ENCODE peak calls at places on chromosomes 16 and 17, in four cellular contexts. A is WTC11, K is GM10248, R is H9. P is an unnamed sample.

GRCh38 chr17:70552230-70552981 is 383.1 kb downstream of the KCNJ2 start:
- DNase-seq in R (peak), A (no peak), K (peak), P (no peak)

GRCh38 chr17:4043862-4044261 is 79.6 kb upstream of the ATP2A3 start:
- DNase-seq in A (no peak), R (no peak), K (no peak), P (no peak)

GRCh38 chr17:77609553-77610517 is 348.7 kb upstream of the TNRC6C start:
- DNase-seq in R (peak), A (no peak), K (peak), P (no peak)

GRCh38 chr16:3401719-3402397 is 843 bp downstream of the ZNF174 start:
- DNase-seq in R (peak), K (peak), A (peak), P (no peak)

GRCh38 chr16:67685388-67686112 is 18.9 kb downstream of the C16orf86 start:
- DNase-seq in R (no peak), A (no peak), K (peak), P (no peak)

GRCh38 chr17:66431910-66432309 is 129.5 kb downstream of the PRKCA start:
- DNase-seq in A (no peak), R (no peak), K (no peak), P (no peak)

GRCh38 chr17:82959242-82959930 is 119.6 kb upstream of the ZNF750 start:
- DNase-seq in R (peak), A (no peak), K (no peak), P (peak)

GRCh38 chr17:38707678-38708351 is 2.7 kb downstream of the MLLT6 start:
- DNase-seq in A (no peak), K (no peak), R (no peak), P (no peak)

GRCh38 chr17:4742629-4743028 is 2.9 kb upstream of the CXCL16 start:
- DNase-seq in A (no peak), R (no peak), K (no peak), P (no peak)

GRCh38 chr17:79057727-79058400 is 16.8 kb upstream of the ENGASE start:
- DNase-seq in K (peak), R (no peak), A (no peak), P (no peak)

GRCh38 chr17:63516910-63517824 is 6.0 kb upstream of the KCNH6 start:
- DNase-seq in K (no peak), R (no peak), A (no peak), P (no peak)

GRCh38 chr16:11133344-11133921 is 122.6 kb downstream of the SOCS1 start:
- DNase-seq in K (no peak), A (no peak), R (peak), P (no peak)

GRCh38 chr16:10754941-10755340 is 11.3 kb downstream of the NUBP1 start:
- DNase-seq in A (no peak), K (no peak), R (no peak), P (no peak)

GRCh38 chr16:84815446-84815845 is 4.3 kb upstream of the CRISPLD2 start:
- DNase-seq in R (no peak), A (no peak), K (no peak), P (no peak)

GRCh38 chr17:62062313-62062712 is 2.8 kb downstream of the MED13 start:
- DNase-seq in K (no peak), R (no peak), A (no peak), P (no peak)

GRCh38 chr17:72205357-72205756 is 84.5 kb downstream of the SOX9 start:
- DNase-seq in A (no peak), K (no peak), R (no peak), P (no peak)

GRCh38 chr16:68267612-68268405 is 3.5 kb downstream of the SLC7A6 start:
- DNase-seq in A (peak), K (no peak), R (peak), P (no peak)

GRCh38 chr16:3490911-3491629 is 4.2 kb downstream of the C16orf90 start:
- DNase-seq in A (peak), R (no peak), K (no peak), P (no peak)

GRCh38 chr16:85202051-85202601 is 89.9 kb upstream of the CIBAR2 start:
- DNase-seq in A (no peak), K (no peak), R (no peak), P (no peak)

GRCh38 chr16:22071352-22071923 is 20.9 kb upstream of the VWA3A start:
- DNase-seq in K (no peak), R (no peak), A (no peak), P (no peak)

GRCh38 chr17:34826332-34826731 is 134.9 kb downstream of the CCT6B start:
- DNase-seq in K (no peak), R (no peak), A (no peak), P (no peak)

GRCh38 chr17:44070455-44071197 is at the start of gene G6PC3:
- DNase-seq in R (peak), A (peak), K (peak), P (peak)

GRCh38 chr17:49514374-49514738 is 19.3 kb downstream of the NGFR start:
- DNase-seq in A (peak), K (no peak), R (peak), P (no peak)

GRCh38 chr16:684961-685696 is 995 bp upstream of the JMJD8 start:
- DNase-seq in R (no peak), A (no peak), K (no peak), P (no peak)

GRCh38 chr16:8885674-8886592 is 3.8 kb downstream of the LITAFD start:
- DNase-seq in A (no peak), R (no peak), K (no peak), P (no peak)

GRCh38 chr17:82424001-82424862 is 5.8 kb upstream of the OGFOD3 start:
- DNase-seq in R (peak), A (peak), K (peak), P (no peak)

GRCh38 chr17:77973953-77974352 is 15.4 kb downstream of the TNRC6C start:
- DNase-seq in K (no peak), A (no peak), R (no peak), P (no peak)

GRCh38 chr16:11181889-11182279 is 74.1 kb downstream of the SOCS1 start:
- DNase-seq in R (no peak), A (no peak), K (no peak), P (no peak)

GRCh38 chr16:26118575-26118974 is 426.8 kb downstream of the HS3ST4 start:
- DNase-seq in K (no peak), A (peak), R (peak), P (no peak)

GRCh38 chr17:64254755-64255154 is 8.3 kb downstream of the TEX2 start:
- DNase-seq in R (no peak), K (no peak), A (no peak), P (no peak)

GRCh38 chr17:44220211-44221071 is 966 bp upstream of the UBTF start:
- DNase-seq in R (peak), A (peak), K (peak), P (no peak)

GRCh38 chr17:44502598-44503079 is 567 bp downstream of the GPATCH8 start:
- DNase-seq in R (no peak), A (no peak), K (no peak), P (no peak)

GRCh38 chr16:89476811-89477261 is 13.5 kb downstream of the ANKRD11 start:
- DNase-seq in R (no peak), A (no peak), K (peak), P (no peak)

GRCh38 chr16:75114179-75114945 is 2.2 kb downstream of the LDHD start:
- DNase-seq in R (peak), K (no peak), A (no peak), P (no peak)

GRCh38 chr17:50147841-50148225 is 2.6 kb downstream of the PPP1R9B start:
- DNase-seq in R (peak), A (no peak), K (no peak), P (no peak)

GRCh38 chr16:28304214-28304613 is 11.9 kb downstream of the SBK1 start:
- DNase-seq in A (peak), K (no peak), R (peak), P (no peak)

GRCh38 chr17:4940625-4941021 is 555 bp downstream of the RNF167 start:
- DNase-seq in R (no peak), K (no peak), A (no peak), P (no peak)

GRCh38 chr16:85100265-85100664 is 12.0 kb downstream of the CIBAR2 start:
- DNase-seq in R (no peak), K (no peak), A (no peak), P (no peak)

GRCh38 chr16:66369055-66369592 is 2.6 kb downstream of the CDH5 start:
- DNase-seq in A (no peak), K (peak), R (no peak), P (no peak)

GRCh38 chr16:66370786-66371684 is 4.5 kb downstream of the CDH5 start:
- DNase-seq in R (no peak), A (no peak), K (no peak), P (no peak)

GRCh38 chr16:66366433-66367299 is at the start of gene CDH5:
- DNase-seq in K (no peak), R (no peak), A (no peak), P (no peak)

GRCh38 chr16:66365588-66365987 is 903 bp upstream of the CDH5 start:
- DNase-seq in R (no peak), A (no peak), K (no peak), P (no peak)

DNA sequence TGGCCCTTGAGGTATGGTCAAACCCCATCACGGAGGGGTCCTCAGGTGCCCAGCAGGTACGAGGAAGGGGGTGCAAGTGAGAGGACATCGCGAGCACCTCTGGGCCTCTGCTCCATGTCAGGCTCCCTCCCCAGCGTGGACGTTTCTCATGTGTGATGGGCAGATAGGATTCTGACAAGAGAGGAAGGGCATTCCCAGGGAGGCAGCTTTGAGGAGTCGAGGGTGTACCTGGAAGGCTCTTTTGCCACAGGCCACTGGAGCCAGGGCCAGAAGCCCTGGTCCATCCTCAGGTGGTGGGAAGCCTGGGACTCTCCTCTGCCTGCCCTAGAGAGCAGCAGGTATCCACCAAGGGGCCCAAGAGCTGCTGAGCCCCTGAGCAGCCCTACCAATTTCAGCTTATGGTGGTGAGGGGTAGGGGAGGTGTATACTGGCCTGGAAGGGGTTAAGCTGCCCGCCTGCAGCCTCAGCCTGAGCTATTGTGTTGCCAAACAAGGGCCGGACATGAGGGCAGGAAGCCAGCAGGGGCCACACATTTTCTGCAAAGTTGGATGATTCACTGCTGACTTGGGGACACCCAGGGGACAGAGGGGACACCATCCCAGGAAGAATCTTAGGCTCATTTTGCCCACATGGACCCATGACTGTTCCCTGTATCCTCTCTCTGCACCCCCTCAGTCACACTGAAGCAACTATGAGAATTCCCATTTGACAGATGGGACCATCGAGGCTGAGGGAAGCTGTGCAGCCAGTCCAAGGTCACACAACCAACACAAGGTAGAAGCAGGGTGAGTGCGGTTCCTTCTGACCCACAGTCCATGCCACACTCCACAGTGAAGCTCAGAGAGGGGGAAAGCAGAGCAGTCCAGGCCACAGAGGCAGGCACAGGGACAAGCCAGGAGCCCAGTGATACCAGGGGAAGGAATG is 1.7 kb downstream of the CDH5 start:
- DNase-seq in R (peak), A (no peak), K (no peak), P (no peak)
- TF ChIP-seq CTCF in R (no peak), A (no peak), K (no peak), P (no peak)

DNA sequence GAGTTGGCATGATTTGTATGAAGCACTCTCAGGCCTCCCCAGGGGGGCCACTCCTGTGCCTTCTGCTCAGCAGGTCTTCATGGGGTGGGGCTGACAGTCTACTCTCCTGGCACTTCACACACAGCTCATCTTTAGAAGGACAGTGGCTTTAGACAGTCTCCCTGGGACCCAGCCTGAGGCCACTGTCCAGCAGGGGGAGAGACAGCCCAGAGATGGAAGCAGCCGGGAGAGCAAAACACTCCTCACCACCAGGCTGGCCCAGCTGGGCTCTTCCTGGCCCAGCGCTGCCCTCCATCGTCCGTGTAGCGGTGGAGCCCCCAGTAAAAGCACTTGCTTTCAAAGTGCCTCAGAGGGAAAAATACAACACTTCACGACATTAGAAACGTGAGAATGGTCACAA is 62.0 kb upstream of the CRHR1 start:
- DNase-seq in K (no peak), R (peak), A (peak), P (no peak)
- TF ChIP-seq CTCF in K (no peak), R (peak), A (no peak), P (peak)

GRCh38 chr17:19718613-19719364 is 2.4 kb upstream of the SLC47A2 start:
- DNase-seq in R (peak), A (peak), K (no peak), P (no peak)
- TF ChIP-seq CTCF in R (peak), A (peak), K (peak), P (peak)

GRCh38 chr17:9928601-9929341 is 23.7 kb upstream of the RCVRN start:
- DNase-seq in R (peak), K (no peak), A (peak), P (no peak)
- TF ChIP-seq CTCF in R (peak), K (no peak), A (peak), P (peak)

DNA sequence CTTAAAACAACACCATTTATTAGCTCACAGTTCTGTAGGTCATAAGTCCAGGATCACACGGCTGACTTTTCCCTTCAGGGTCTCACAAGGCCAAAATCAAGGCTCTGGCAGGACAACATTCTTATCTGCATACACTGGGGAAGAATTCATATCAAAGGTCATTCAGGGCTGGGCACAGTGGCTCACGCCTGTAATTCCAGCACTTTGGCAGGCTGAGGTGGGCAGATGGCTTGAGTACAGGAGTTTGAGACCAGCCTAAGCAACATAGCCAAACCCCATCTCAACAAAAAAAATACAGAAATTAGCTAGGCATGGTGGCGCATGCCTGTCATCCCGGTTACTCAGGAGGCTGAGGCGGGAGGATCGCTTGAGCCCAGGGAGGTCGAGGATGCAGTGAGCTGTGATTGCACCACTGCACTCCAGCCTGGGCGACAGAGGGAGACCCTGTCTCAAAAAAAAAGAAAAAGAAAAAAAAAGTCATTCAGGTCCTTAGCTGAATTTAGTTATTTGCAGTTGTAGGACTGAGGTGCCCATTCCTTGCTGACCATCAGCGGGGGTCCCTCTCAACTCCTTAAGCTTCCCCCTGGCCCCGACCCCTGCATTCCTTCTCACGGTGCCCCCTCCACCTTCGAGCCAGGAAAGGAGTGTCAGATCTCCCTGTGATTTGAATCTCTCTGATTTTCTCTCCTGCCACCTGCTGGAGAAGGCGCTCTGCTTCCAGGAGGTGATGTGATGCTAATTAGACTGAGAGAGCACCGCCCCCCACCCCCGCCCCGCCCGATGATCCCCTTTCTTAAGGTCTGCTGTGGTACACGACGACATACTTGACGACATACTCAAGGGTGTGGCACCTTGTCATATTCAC is 91.8 kb upstream of the CLEC18A start:
- DNase-seq in K (peak), R (peak), A (peak), P (no peak)
- TF ChIP-seq CTCF in K (peak), R (peak), A (no peak), P (peak)

GRCh38 chr16:77951788-77952187 is 70.6 kb upstream of the CLEC3A start:
- DNase-seq in K (peak), A (no peak), R (no peak), P (no peak)
- TF ChIP-seq CTCF in K (peak), A (peak), R (peak), P (peak)

DNA sequence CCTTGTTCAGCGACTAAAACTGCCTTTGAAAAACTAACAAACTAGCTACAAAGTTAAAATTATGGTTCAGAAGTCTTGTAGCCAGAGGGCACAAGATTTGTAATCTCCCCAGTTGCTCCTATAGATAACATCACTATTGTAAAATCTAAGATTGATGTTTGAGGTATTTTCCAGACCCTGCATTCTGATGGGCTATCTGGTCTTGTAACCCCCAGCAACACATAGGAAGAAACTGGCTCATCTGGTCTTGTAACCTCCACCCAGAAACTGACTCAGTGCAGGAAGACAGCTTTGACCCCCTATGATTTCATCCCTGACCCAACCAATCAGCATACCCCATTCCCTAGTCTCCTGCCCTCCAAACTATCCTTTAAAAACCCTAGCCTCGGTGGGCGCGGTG is 12.3 kb upstream of the CHCT1 start:
- DNase-seq in K (no peak), R (no peak), A (no peak), P (no peak)
- TF ChIP-seq CTCF in K (no peak), R (no peak), A (no peak), P (no peak)

GRCh38 chr16:30558789-30559377 is 709 bp upstream of the ZNF764 start:
- DNase-seq in R (no peak), A (no peak), K (no peak), P (no peak)

GRCh38 chr16:30557397-30557949 is 701 bp downstream of the ZNF764 start:
- DNase-seq in A (no peak), K (no peak), R (no peak), P (no peak)

GRCh38 chr16:30555848-30556473 is 2.2 kb downstream of the ZNF764 start:
- DNase-seq in K (no peak), A (peak), R (no peak), P (no peak)

GRCh38 chr16:30559690-30560089 is 1.5 kb upstream of the ZNF764 start:
- DNase-seq in K (no peak), R (no peak), A (no peak), P (no peak)

GRCh38 chr16:30557950-30558788 is at the start of gene ZNF764:
- DNase-seq in K (peak), A (peak), R (peak), P (peak)
- TF ChIP-seq CTCF in K (no peak), A (no peak), R (no peak), P (no peak)

GRCh38 chr17:75353176-75353575 is 52.3 kb downstream of the GRB2 start:
- DNase-seq in R (no peak), K (no peak), A (no peak), P (no peak)
- TF ChIP-seq CTCF in R (no peak), K (no peak), A (no peak), P (no peak)

P was measured in type B pancreatic cell.